ENCODE peak calls at places on chromosomes 2 and 18, in eight cellular contexts. X, N, W, S, K, T, P and A are unnamed samples.

GRCh38 chr2:208097801-208098200 is 26.5 kb downstream of the CRYGD start:
- DNase-seq in X (no peak), N (no peak), W (no peak), S (no peak), K (no peak), T (no peak), P (no peak), A (no peak)

GRCh38 chr2:171281116-171281515 is 120.4 kb upstream of the TLK1 start:
- DNase-seq in X (no peak), N (no peak), W (no peak), S (no peak), K (no peak), T (no peak), P (no peak), A (no peak)

GRCh38 chr18:3084206-3084605 is 71.3 kb upstream of the LPIN2 start:
- DNase-seq in X (no peak), N (no peak), W (no peak), S (no peak), K (no peak), T (no peak), P (no peak), A (no peak)

GRCh38 chr2:33441235-33441810 is 35.1 kb upstream of the RASGRP3 start:
- DNase-seq in X (no peak), N (peak; percentile 2), W (no peak), S (no peak), K (peak; percentile 71), T (no peak), P (peak; percentile 20), A (peak; percentile 57)

GRCh38 chr2:56008661-56009411 is 85.3 kb upstream of the EFEMP1 start:
- DNase-seq in X (no peak), N (peak; percentile 90), W (no peak), S (peak; percentile 71), K (peak; percentile 86), T (no peak), P (peak; percentile 94), A (no peak)

GRCh38 chr2:27903649-27904544 is 13.4 kb downstream of the BABAM2 start:
- DNase-seq in X (no peak), N (no peak), W (no peak), S (no peak), K (no peak), T (no peak), P (no peak), A (no peak)

GRCh38 chr2:45494275-45494977 is 116.6 kb downstream of the SRBD1 start:
- DNase-seq in X (peak; percentile 8), N (peak; percentile 73), W (no peak), S (no peak), K (no peak), T (no peak), P (peak; percentile 57), A (peak; percentile 46)

GRCh38 chr2:68721482-68722071 is 13.0 kb upstream of the ARHGAP25 start:
- DNase-seq in X (peak; percentile 40), N (no peak), W (no peak), S (no peak), K (no peak), T (no peak), P (no peak), A (no peak)

GRCh38 chr2:54523336-54523959 is 67.3 kb downstream of the SPTBN1 start:
- DNase-seq in X (no peak), N (no peak), W (no peak), S (no peak), K (no peak), T (no peak), P (no peak), A (no peak)

GRCh38 chr2:68663371-68664156 is 20.2 kb downstream of the PROKR1 start:
- DNase-seq in X (no peak), N (no peak), W (no peak), S (no peak), K (no peak), T (no peak), P (no peak), A (no peak)

GRCh38 chr2:96116424-96116878 is at the start of gene ADRA2B:
- DNase-seq in X (peak; percentile 54), N (no peak), W (no peak), S (no peak), K (peak; percentile 60), T (peak; percentile 91), P (no peak), A (no peak)

GRCh38 chr18:27713037-27713726 is 463.7 kb downstream of the CDH2 start:
- DNase-seq in X (no peak), N (no peak), W (no peak), S (no peak), K (no peak), T (no peak), P (peak; percentile 95), A (no peak)